ENCODE peak calls at places on chromosomes 6 and 20, in five cellular contexts. Y is HepG2, I is GM12878, P is SK-N-SH, F is K562. Q is an unnamed sample.

GRCh38 chr6:106820412-106820852 is 154.1 kb downstream of the CD24 start:
- DNase-seq in Y (no peak), F (peak; percentile 73), P (no peak), I (no peak), Q (no peak)

GRCh38 chr6:35280903-35281302 is 16.7 kb upstream of the DEF6 start:
- DNase-seq in I (no peak), P (no peak), Y (no peak), F (no peak), Q (no peak)

GRCh38 chr20:43189614-43190331 is at the start of gene PTPRT:
- DNase-seq in I (no peak), F (no peak), P (peak; percentile 66), Y (no peak), Q (no peak)

GRCh38 chr6:46628976-46629375 is 23.6 kb downstream of the CYP39A1 start:
- DNase-seq in P (no peak), F (no peak), Y (no peak), I (no peak), Q (no peak)

GRCh38 chr6:101195581-101195980 is 197.9 kb upstream of the GRIK2 start:
- DNase-seq in F (no peak), I (no peak), Y (no peak), P (no peak), Q (no peak)

GRCh38 chr6:154432533-154433476 is 76.2 kb upstream of the IPCEF1 start:
- DNase-seq in F (peak; percentile 87), Y (no peak), P (no peak), I (no peak), Q (no peak)

GRCh38 chr20:57395111-57395959 is 4.1 kb downstream of the RBM38 start:
- DNase-seq in I (no peak), F (no peak), Y (no peak), P (no peak), Q (no peak)

GRCh38 chr20:38412877-38413577 is 22.1 kb downstream of the SNHG17 start:
- DNase-seq in P (no peak), F (no peak), I (no peak), Y (no peak), Q (no peak)

GRCh38 chr6:52420668-52421358 is 671 bp downstream of the EFHC1 start:
- DNase-seq in Y (peak; percentile 76), F (peak; percentile 16), I (no peak), P (peak; percentile 53), Q (no peak)

GRCh38 chr6:161169690-161170089 is 104.2 kb downstream of the AGPAT4 start:
- DNase-seq in Y (no peak), I (no peak), F (peak; percentile 88), P (peak; percentile 67), Q (no peak)

GRCh38 chr6:128266946-128267345 is 253.5 kb downstream of the PTPRK start:
- DNase-seq in I (no peak), P (no peak), Y (no peak), F (no peak), Q (no peak)

GRCh38 chr6:168088161-168089106 is 9.4 kb upstream of the FRMD1 start:
- DNase-seq in Y (peak; percentile 59), I (no peak), F (no peak), P (no peak), Q (no peak)

GRCh38 chr6:87250019-87250418 is 72.4 kb upstream of the SMIM8 start:
- DNase-seq in P (no peak), Y (no peak), F (no peak), I (no peak), Q (no peak)

GRCh38 chr6:170165501-170166117 is 125.3 kb downstream of the DLL1 start:
- DNase-seq in P (no peak), I (no peak), F (no peak), Y (no peak), Q (no peak)

GRCh38 chr6:166651408-166651807 is 24.4 kb upstream of the RPS6KA2 start:
- DNase-seq in I (no peak), P (no peak), Y (no peak), F (no peak), Q (no peak)

GRCh38 chr20:48189177-48189576 is 403.9 kb upstream of the SULF2 start:
- DNase-seq in Y (peak; percentile 63), I (peak; percentile 2), P (no peak), F (no peak), Q (peak; percentile 12)

GRCh38 chr20:35093245-35093884 is 758 bp upstream of the TRPC4AP start:
- DNase-seq in Y (no peak), F (peak; percentile 28), P (no peak), I (no peak), Q (no peak)

GRCh38 chr6:37029249-37029959 is 23.9 kb downstream of the FGD2 start:
- DNase-seq in I (no peak), Y (peak; percentile 84), F (peak; percentile 91), P (peak; percentile 86), Q (peak; percentile 79)

GRCh38 chr20:57313230-57313629 is 16.4 kb upstream of the SPO11 start:
- DNase-seq in Y (no peak), I (no peak), P (no peak), F (no peak), Q (no peak)

GRCh38 chr20:17622851-17623508 is 53.1 kb downstream of the DSTN start:
- DNase-seq in P (peak; percentile 10), Y (no peak), I (no peak), F (no peak), Q (no peak)

GRCh38 chr6:126337323-126337722 is 2.6 kb upstream of the CENPW start:
- DNase-seq in P (no peak), Y (no peak), F (no peak), I (no peak), Q (no peak)

GRCh38 chr6:80638222-80639055 is 532.0 kb downstream of the BCKDHB start:
- DNase-seq in F (no peak), P (peak; percentile 62), Y (peak; percentile 11), I (peak; percentile 2), Q (peak; percentile 81)

GRCh38 chr20:19426356-19426755 is 213.9 kb downstream of the SLC24A3 start:
- DNase-seq in Y (no peak), I (no peak), F (no peak), P (no peak), Q (no peak)

GRCh38 chr20:39538317-39538716 is 576.2 kb downstream of the DHX35 start:
- DNase-seq in P (no peak), Y (no peak), I (no peak), F (no peak), Q (no peak)

GRCh38 chr6:169966312-169967181 is 215.1 kb downstream of the ERMARD start:
- DNase-seq in P (peak; percentile 13), Y (no peak), I (no peak), F (no peak), Q (no peak)

GRCh38 chr20:57260959-57261357 is 5.5 kb downstream of the BMP7 start:
- DNase-seq in I (no peak), F (no peak), P (no peak), Y (no peak), Q (no peak)

GRCh38 chr20:43963872-43964791 is 49.5 kb downstream of the TOX2 start:
- DNase-seq in I (no peak), F (no peak), P (no peak), Y (no peak), Q (no peak)

GRCh38 chr6:149089508-149089907 is 228.0 kb upstream of the TAB2 start:
- DNase-seq in P (no peak), F (peak; percentile 34), I (no peak), Y (no peak), Q (no peak)

GRCh38 chr6:13287104-13287503 is 41.2 kb downstream of the TBC1D7 start:
- DNase-seq in I (no peak), F (no peak), P (no peak), Y (no peak), Q (no peak)

GRCh38 chr6:158911746-158912158 is 88.2 kb downstream of the RSPH3 start:
- DNase-seq in I (peak; percentile 30), P (no peak), Y (no peak), F (no peak), Q (no peak)
- H3K4me2 ChIP-seq in I (peak overlapping the region; percentile 99), P (no peak overlapping the region), Y (no peak overlapping the region), F (no peak overlapping the region), Q (peak overlapping the region; percentile 57)

DNA sequence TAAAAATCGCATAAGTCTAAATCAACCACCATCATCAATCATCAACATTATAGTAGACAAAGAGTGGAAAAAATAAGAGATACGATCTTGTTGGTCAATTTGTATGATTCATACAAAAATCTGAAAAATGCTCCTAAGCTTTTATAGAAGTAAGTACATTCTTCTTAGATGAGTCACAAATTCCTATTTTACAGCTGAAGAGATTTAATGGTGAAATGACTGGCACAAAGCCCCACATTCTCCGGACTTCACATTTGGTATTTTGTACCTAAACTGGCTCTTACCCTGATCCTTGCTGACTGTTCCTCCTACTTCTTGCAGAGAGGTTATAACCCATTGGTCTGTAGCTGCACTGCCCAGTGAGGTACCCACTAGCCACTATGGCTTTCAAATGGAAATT is 29.9 kb upstream of the PREP start:
- DNase-seq in Y (peak; percentile 10), F (no peak), P (no peak), I (no peak), Q (peak; percentile 34)
- TF ChIP-seq ZBTB33 in Y (no peak), F (no peak), P (peak; percentile 69), I (no peak), Q (no peak)

DNA sequence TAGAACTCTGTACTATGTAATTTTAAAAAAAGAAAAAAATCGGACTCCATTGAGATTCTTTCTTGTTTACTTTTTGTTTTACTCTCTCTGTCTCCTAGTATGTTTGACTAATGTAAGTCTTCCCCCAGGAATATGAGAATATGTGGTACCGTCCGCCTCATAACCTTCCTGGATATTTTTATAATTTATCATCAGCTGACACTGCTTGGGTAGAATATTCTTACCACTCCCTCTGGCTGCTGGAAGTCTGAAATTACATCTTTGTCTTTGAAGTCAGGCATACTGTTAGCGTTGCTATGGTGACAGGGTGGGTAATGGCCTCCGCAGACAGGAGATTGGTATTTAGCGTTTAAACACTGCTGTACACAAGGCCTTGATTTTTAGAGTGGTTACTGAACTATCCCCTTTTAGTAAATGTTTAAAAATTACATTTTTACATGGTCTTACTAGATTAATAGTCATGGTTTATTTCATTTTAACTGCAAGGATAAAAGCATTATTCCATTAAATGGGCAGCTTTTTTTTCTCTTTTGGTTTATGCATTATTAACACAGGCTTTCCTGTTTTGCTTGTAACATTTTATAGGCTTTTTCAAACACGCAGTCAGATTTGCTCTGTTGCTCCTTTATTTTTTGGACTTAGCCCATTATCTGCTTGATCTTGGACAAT is 176.4 kb downstream of the ARID1B start:
- DNase-seq in I (no peak), Y (peak; percentile 95), P (peak; percentile 89), F (peak; percentile 73), Q (peak; percentile 42)
- H3K4me3 ChIP-seq in I (no peak overlapping the region), Y (no peak overlapping the region), P (peak overlapping the region; percentile 55), F (no peak overlapping the region), Q (no peak overlapping the region)

GRCh38 chr6:56807335-56807991 is 147.4 kb upstream of the BEND6 start:
- DNase-seq in Y (no peak), P (no peak), I (no peak), F (no peak), Q (no peak)
- H3K4me2 ChIP-seq in Y (no peak overlapping the region), P (no peak overlapping the region), I (no peak overlapping the region), F (no peak overlapping the region), Q (no peak overlapping the region)

GRCh38 chr6:48085131-48085741 is 25.8 kb downstream of the PTCHD4 start:
- DNase-seq in P (no peak), Y (no peak), I (no peak), F (no peak), Q (no peak)
- TF ChIP-seq ZBTB33 in P (no peak), Y (no peak), I (no peak), F (no peak), Q (no peak)

GRCh38 chr6:16741112-16742016 is 19.9 kb downstream of the ATXN1 start:
- DNase-seq in F (no peak), I (no peak), Y (no peak), P (no peak), Q (no peak)
- H3K4me3 ChIP-seq in F (no peak overlapping the region), I (no peak overlapping the region), Y (no peak overlapping the region), P (no peak overlapping the region), Q (no peak overlapping the region)

Q was measured in HCT116.